ENCODE peak calls at places on chromosomes 2 and 18, in six cellular contexts. One of them, this sample, is unnamed.

GRCh38 chr2:220664272-220665107 is 907.6 kb downstream of the EPHA4 start:
- DNase-seq in CD4-positive, CD25-positive, alpha-beta regulatory T cell: no peak
- DNase-seq in A549: no peak
- DNase-seq in GM23248: peak
- DNase-seq in mammary epithelial cell: no peak
- DNase-seq in CD8-positive, alpha-beta T cell: no peak
- DNase-seq in this sample: no peak

GRCh38 chr2:1858733-1859132 is 114.4 kb upstream of the PXDN start:
- DNase-seq in CD4-positive, CD25-positive, alpha-beta regulatory T cell: no peak
- DNase-seq in A549: no peak
- DNase-seq in GM23248: no peak
- DNase-seq in mammary epithelial cell: no peak
- DNase-seq in CD8-positive, alpha-beta T cell: no peak
- DNase-seq in this sample: no peak

GRCh38 chr2:44201648-44202047 is 33.0 kb downstream of the PPM1B start:
- DNase-seq in CD4-positive, CD25-positive, alpha-beta regulatory T cell: no peak
- DNase-seq in A549: no peak
- DNase-seq in GM23248: peak
- DNase-seq in mammary epithelial cell: no peak
- DNase-seq in CD8-positive, alpha-beta T cell: no peak
- DNase-seq in this sample: no peak

GRCh38 chr2:86622878-86623548 is 652 bp downstream of the RNF103 start:
- DNase-seq in CD4-positive, CD25-positive, alpha-beta regulatory T cell: peak
- DNase-seq in A549: peak
- DNase-seq in GM23248: peak
- DNase-seq in mammary epithelial cell: peak
- DNase-seq in CD8-positive, alpha-beta T cell: peak
- DNase-seq in this sample: peak

GRCh38 chr2:217478831-217479435 is 523.9 kb downstream of the TNS1 start:
- DNase-seq in CD4-positive, CD25-positive, alpha-beta regulatory T cell: no peak
- DNase-seq in A549: no peak
- DNase-seq in GM23248: no peak
- DNase-seq in mammary epithelial cell: no peak
- DNase-seq in CD8-positive, alpha-beta T cell: no peak
- DNase-seq in this sample: no peak

GRCh38 chr2:178514664-178515063 is 34.4 kb downstream of the PLEKHA3 start:
- DNase-seq in CD4-positive, CD25-positive, alpha-beta regulatory T cell: no peak
- DNase-seq in A549: no peak
- DNase-seq in GM23248: peak
- DNase-seq in mammary epithelial cell: peak
- DNase-seq in CD8-positive, alpha-beta T cell: no peak
- DNase-seq in this sample: no peak

GRCh38 chr2:227460833-227461232 is 11.1 kb upstream of the AGFG1 start:
- DNase-seq in CD4-positive, CD25-positive, alpha-beta regulatory T cell: no peak
- DNase-seq in A549: no peak
- DNase-seq in GM23248: peak
- DNase-seq in mammary epithelial cell: no peak
- DNase-seq in CD8-positive, alpha-beta T cell: no peak
- DNase-seq in this sample: no peak

GRCh38 chr2:181680937-181681811 is 857 bp upstream of the NEUROD1 start:
- DNase-seq in CD4-positive, CD25-positive, alpha-beta regulatory T cell: no peak
- DNase-seq in A549: no peak
- DNase-seq in GM23248: no peak
- DNase-seq in mammary epithelial cell: no peak
- DNase-seq in CD8-positive, alpha-beta T cell: no peak
- DNase-seq in this sample: no peak

GRCh38 chr2:188695953-188696352 is 278.2 kb upstream of the COL3A1 start:
- DNase-seq in CD4-positive, CD25-positive, alpha-beta regulatory T cell: no peak
- DNase-seq in A549: peak
- DNase-seq in GM23248: peak
- DNase-seq in mammary epithelial cell: peak
- DNase-seq in CD8-positive, alpha-beta T cell: no peak
- DNase-seq in this sample: no peak

GRCh38 chr18:62566199-62566598 is 43.4 kb downstream of the ZCCHC2 start:
- DNase-seq in CD4-positive, CD25-positive, alpha-beta regulatory T cell: no peak
- DNase-seq in A549: peak
- DNase-seq in GM23248: peak
- DNase-seq in mammary epithelial cell: no peak
- DNase-seq in CD8-positive, alpha-beta T cell: peak
- DNase-seq in this sample: peak

GRCh38 chr2:239948100-239948881 is 76.9 kb downstream of the NDUFA10 start:
- DNase-seq in CD4-positive, CD25-positive, alpha-beta regulatory T cell: no peak
- DNase-seq in A549: no peak
- DNase-seq in GM23248: no peak
- DNase-seq in mammary epithelial cell: no peak
- DNase-seq in CD8-positive, alpha-beta T cell: no peak
- DNase-seq in this sample: no peak

GRCh38 chr18:59051470-59052165 is 88.1 kb upstream of the SEC11C start:
- DNase-seq in CD4-positive, CD25-positive, alpha-beta regulatory T cell: no peak
- DNase-seq in A549: no peak
- DNase-seq in GM23248: no peak
- DNase-seq in mammary epithelial cell: no peak
- DNase-seq in CD8-positive, alpha-beta T cell: no peak
- DNase-seq in this sample: no peak

GRCh38 chr2:221635949-221636348 is 63.8 kb upstream of the EPHA4 start:
- DNase-seq in CD4-positive, CD25-positive, alpha-beta regulatory T cell: no peak
- DNase-seq in A549: peak
- DNase-seq in GM23248: no peak
- DNase-seq in mammary epithelial cell: no peak
- DNase-seq in CD8-positive, alpha-beta T cell: no peak
- DNase-seq in this sample: no peak

GRCh38 chr2:186544255-186544675 is 45.6 kb upstream of the ITGAV start:
- DNase-seq in CD4-positive, CD25-positive, alpha-beta regulatory T cell: no peak
- DNase-seq in A549: peak
- DNase-seq in GM23248: peak
- DNase-seq in mammary epithelial cell: peak
- DNase-seq in CD8-positive, alpha-beta T cell: no peak
- DNase-seq in this sample: no peak

GRCh38 chr2:127330753-127331152 is 36.8 kb upstream of the ERCC3 start:
- DNase-seq in CD4-positive, CD25-positive, alpha-beta regulatory T cell: no peak
- DNase-seq in A549: no peak
- DNase-seq in GM23248: no peak
- DNase-seq in mammary epithelial cell: no peak
- DNase-seq in CD8-positive, alpha-beta T cell: no peak
- DNase-seq in this sample: no peak

GRCh38 chr2:216765810-216766259 is 70.5 kb upstream of the IGFBP5 start:
- DNase-seq in CD4-positive, CD25-positive, alpha-beta regulatory T cell: no peak
- DNase-seq in A549: no peak
- DNase-seq in GM23248: no peak
- DNase-seq in mammary epithelial cell: no peak
- DNase-seq in CD8-positive, alpha-beta T cell: no peak
- DNase-seq in this sample: no peak

GRCh38 chr18:7492385-7492784 is 74.7 kb upstream of the PTPRM start:
- DNase-seq in CD4-positive, CD25-positive, alpha-beta regulatory T cell: no peak
- DNase-seq in A549: no peak
- DNase-seq in GM23248: no peak
- DNase-seq in mammary epithelial cell: no peak
- DNase-seq in CD8-positive, alpha-beta T cell: no peak
- DNase-seq in this sample: no peak

GRCh38 chr18:45423664-45424063 is 191.6 kb upstream of the SLC14A2 start:
- DNase-seq in CD4-positive, CD25-positive, alpha-beta regulatory T cell: no peak
- DNase-seq in A549: no peak
- DNase-seq in GM23248: no peak
- DNase-seq in mammary epithelial cell: no peak
- DNase-seq in CD8-positive, alpha-beta T cell: no peak
- DNase-seq in this sample: no peak

GRCh38 chr18:23871410-23871809 is 143.1 kb upstream of the TTC39C start:
- DNase-seq in CD4-positive, CD25-positive, alpha-beta regulatory T cell: peak
- DNase-seq in A549: peak
- DNase-seq in GM23248: no peak
- DNase-seq in mammary epithelial cell: peak
- DNase-seq in CD8-positive, alpha-beta T cell: peak
- DNase-seq in this sample: peak

GRCh38 chr2:106963156-106963555 is 77.2 kb upstream of the ST6GAL2 start:
- DNase-seq in CD4-positive, CD25-positive, alpha-beta regulatory T cell: no peak
- DNase-seq in A549: no peak
- DNase-seq in GM23248: peak
- DNase-seq in mammary epithelial cell: no peak
- DNase-seq in CD8-positive, alpha-beta T cell: no peak
- DNase-seq in this sample: no peak

GRCh38 chr2:69253893-69254292 is 133.1 kb downstream of the GFPT1 start:
- DNase-seq in CD4-positive, CD25-positive, alpha-beta regulatory T cell: no peak
- DNase-seq in A549: peak
- DNase-seq in GM23248: peak
- DNase-seq in mammary epithelial cell: peak
- DNase-seq in CD8-positive, alpha-beta T cell: no peak
- DNase-seq in this sample: no peak

GRCh38 chr2:166332049-166332448 is 43.7 kb downstream of the SCN9A start:
- DNase-seq in CD4-positive, CD25-positive, alpha-beta regulatory T cell: no peak
- DNase-seq in A549: no peak
- DNase-seq in GM23248: no peak
- DNase-seq in mammary epithelial cell: no peak
- DNase-seq in CD8-positive, alpha-beta T cell: no peak
- DNase-seq in this sample: no peak

DNA sequence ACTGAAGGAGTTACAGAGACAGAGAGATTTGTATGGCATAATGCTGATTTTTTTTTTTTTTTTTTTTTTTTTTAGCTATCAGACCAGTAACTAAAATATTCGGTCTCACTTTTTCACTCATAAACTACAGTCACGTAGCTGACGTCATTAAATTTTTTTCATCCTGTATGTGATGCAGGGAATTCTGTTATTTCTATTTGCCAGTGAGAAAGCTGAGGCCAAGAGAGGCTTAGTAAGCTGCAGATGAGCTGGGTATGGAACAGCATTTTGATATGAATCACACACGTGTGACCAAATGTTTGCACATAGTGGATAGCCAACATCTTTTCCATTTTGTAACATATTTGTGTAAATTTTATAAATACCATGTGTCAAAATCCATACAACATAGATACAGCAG is 79.1 kb upstream of the EPB41L3 start:
- DNase-seq in CD4-positive, CD25-positive, alpha-beta regulatory T cell: no peak
- DNase-seq in A549: no peak
- DNase-seq in GM23248: peak
- DNase-seq in mammary epithelial cell: no peak
- DNase-seq in CD8-positive, alpha-beta T cell: no peak
- DNase-seq in this sample: no peak
- H3K27ac ChIP-seq in CD4-positive, CD25-positive, alpha-beta regulatory T cell: no peak
- H3K27ac ChIP-seq in A549: no peak
- H3K27ac ChIP-seq in GM23248: no peak
- H3K27ac ChIP-seq in mammary epithelial cell: no peak
- H3K27ac ChIP-seq in CD8-positive, alpha-beta T cell: no peak
- H3K27ac ChIP-seq in this sample: no peak

GRCh38 chr2:42953216-42953615 is 160.8 kb upstream of the HAAO start:
- DNase-seq in CD4-positive, CD25-positive, alpha-beta regulatory T cell: no peak
- DNase-seq in A549: no peak
- DNase-seq in GM23248: no peak
- DNase-seq in mammary epithelial cell: no peak
- DNase-seq in CD8-positive, alpha-beta T cell: no peak
- DNase-seq in this sample: peak
- H3K27ac ChIP-seq in CD4-positive, CD25-positive, alpha-beta regulatory T cell: no peak
- H3K27ac ChIP-seq in A549: no peak
- H3K27ac ChIP-seq in GM23248: no peak
- H3K27ac ChIP-seq in mammary epithelial cell: no peak
- H3K27ac ChIP-seq in CD8-positive, alpha-beta T cell: no peak
- H3K27ac ChIP-seq in this sample: no peak

GRCh38 chr2:109614715-109615636 is 812 bp downstream of the SOWAHC start:
- DNase-seq in CD4-positive, CD25-positive, alpha-beta regulatory T cell: no peak
- DNase-seq in A549: peak
- DNase-seq in GM23248: peak
- DNase-seq in mammary epithelial cell: peak
- DNase-seq in CD8-positive, alpha-beta T cell: no peak
- DNase-seq in this sample: peak
- H3K27ac ChIP-seq in CD4-positive, CD25-positive, alpha-beta regulatory T cell: no peak
- H3K27ac ChIP-seq in A549: peak
- H3K27ac ChIP-seq in GM23248: peak
- H3K27ac ChIP-seq in mammary epithelial cell: peak
- H3K27ac ChIP-seq in CD8-positive, alpha-beta T cell: no peak
- H3K27ac ChIP-seq in this sample: peak

DNA sequence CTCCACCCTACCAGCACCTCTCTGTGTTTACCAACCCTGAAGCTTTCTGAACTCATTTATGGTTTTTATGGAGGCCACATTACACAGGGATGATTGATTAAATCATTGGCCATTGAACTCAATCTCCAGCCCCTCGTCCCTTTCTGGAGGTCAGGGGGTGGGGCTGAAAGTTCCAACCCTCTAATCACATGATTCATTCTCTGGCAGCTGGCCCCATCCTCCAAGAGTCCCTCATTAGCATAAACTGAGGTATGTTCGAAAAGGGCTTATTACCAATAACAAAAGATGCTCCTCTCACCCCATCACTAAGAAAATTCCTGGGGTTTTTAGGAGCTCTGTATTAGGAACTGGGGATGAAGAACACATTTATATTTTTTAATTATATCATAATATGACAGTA is 92.3 kb downstream of the DIS3L2 start:
- DNase-seq in CD4-positive, CD25-positive, alpha-beta regulatory T cell: no peak
- DNase-seq in A549: no peak
- DNase-seq in GM23248: no peak
- DNase-seq in mammary epithelial cell: no peak
- DNase-seq in CD8-positive, alpha-beta T cell: no peak
- DNase-seq in this sample: no peak
- H3K27ac ChIP-seq in CD4-positive, CD25-positive, alpha-beta regulatory T cell: no peak
- H3K27ac ChIP-seq in A549: no peak
- H3K27ac ChIP-seq in GM23248: no peak
- H3K27ac ChIP-seq in mammary epithelial cell: no peak
- H3K27ac ChIP-seq in CD8-positive, alpha-beta T cell: no peak
- H3K27ac ChIP-seq in this sample: no peak

GRCh38 chr2:45823723-45824206 is 172.3 kb downstream of the PRKCE start:
- DNase-seq in CD4-positive, CD25-positive, alpha-beta regulatory T cell: no peak
- DNase-seq in A549: peak
- DNase-seq in GM23248: peak
- DNase-seq in mammary epithelial cell: peak
- DNase-seq in CD8-positive, alpha-beta T cell: no peak
- DNase-seq in this sample: no peak
- H3K27ac ChIP-seq in CD4-positive, CD25-positive, alpha-beta regulatory T cell: no peak
- H3K27ac ChIP-seq in A549: no peak
- H3K27ac ChIP-seq in GM23248: no peak
- H3K27ac ChIP-seq in mammary epithelial cell: no peak
- H3K27ac ChIP-seq in CD8-positive, alpha-beta T cell: no peak
- H3K27ac ChIP-seq in this sample: no peak

This sample was measured in small intestine.